ENCODE peak calls at places on chromosome 17, in five cellular contexts. W is GM12878, H is HepG2, E is K562, V is H1. L is an unnamed sample.

GRCh38 chr17:50534222-50534978 is 1.9 kb downstream of the EPN3 start:
- DNase-seq in H (no peak), V (peak; percentile 74), W (no peak), E (peak; percentile 63), L (peak; percentile 58)

GRCh38 chr17:1999557-2000251 is 25.4 kb downstream of the RTN4RL1 start:
- DNase-seq in V (no peak), H (peak; percentile 25), E (no peak), W (no peak), L (peak; percentile 38)

GRCh38 chr17:27893834-27894503 is 804 bp upstream of the LYRM9 start:
- DNase-seq in W (no peak), V (no peak), E (peak; percentile 54), H (no peak), L (no peak)

GRCh38 chr17:691423-691822 is 23.2 kb downstream of the VPS53 start:
- DNase-seq in W (no peak), H (no peak), E (no peak), V (no peak), L (no peak)

GRCh38 chr17:80948961-80949450 is 42.6 kb upstream of the CHMP6 start:
- DNase-seq in H (no peak), E (no peak), V (no peak), W (no peak), L (peak; percentile 8)

GRCh38 chr17:50166518-50167181 is 845 bp downstream of the SGCA start:
- DNase-seq in H (no peak), E (no peak), W (no peak), V (no peak), L (no peak)

GRCh38 chr17:71335212-71335611 is 785.6 kb upstream of the SOX9 start:
- DNase-seq in W (no peak), V (no peak), H (no peak), E (no peak), L (no peak)

GRCh38 chr17:54063639-54064038 is 240.9 kb downstream of the KIF2B start:
- DNase-seq in W (no peak), V (no peak), H (no peak), E (no peak), L (no peak)

GRCh38 chr17:8900626-8901585 is 33.4 kb upstream of the PIK3R6 start:
- DNase-seq in H (no peak), V (no peak), W (peak; percentile 84), E (peak; percentile 17), L (no peak)

GRCh38 chr17:80146121-80147034 is 550 bp downstream of the EIF4A3 start:
- DNase-seq in E (peak; percentile 69), V (no peak), H (no peak), W (no peak), L (no peak)

GRCh38 chr17:16488572-16488997 is 3.4 kb downstream of the LRRC75A start:
- DNase-seq in E (no peak), H (no peak), V (no peak), W (no peak), L (no peak)

GRCh38 chr17:14813649-14814048 is 451.5 kb downstream of the PMP22 start:
- DNase-seq in V (peak; percentile 73), H (peak; percentile 36), E (peak; percentile 20), W (no peak), L (peak; percentile 77)

GRCh38 chr17:31515226-31515759 is 123.8 kb downstream of the RAB11FIP4 start:
- DNase-seq in H (no peak), W (no peak), V (no peak), E (no peak), L (no peak)
- TF ChIP-seq ATF2 in H (no peak), W (no peak), V (no peak), E (no peak), L (no peak)

DNA sequence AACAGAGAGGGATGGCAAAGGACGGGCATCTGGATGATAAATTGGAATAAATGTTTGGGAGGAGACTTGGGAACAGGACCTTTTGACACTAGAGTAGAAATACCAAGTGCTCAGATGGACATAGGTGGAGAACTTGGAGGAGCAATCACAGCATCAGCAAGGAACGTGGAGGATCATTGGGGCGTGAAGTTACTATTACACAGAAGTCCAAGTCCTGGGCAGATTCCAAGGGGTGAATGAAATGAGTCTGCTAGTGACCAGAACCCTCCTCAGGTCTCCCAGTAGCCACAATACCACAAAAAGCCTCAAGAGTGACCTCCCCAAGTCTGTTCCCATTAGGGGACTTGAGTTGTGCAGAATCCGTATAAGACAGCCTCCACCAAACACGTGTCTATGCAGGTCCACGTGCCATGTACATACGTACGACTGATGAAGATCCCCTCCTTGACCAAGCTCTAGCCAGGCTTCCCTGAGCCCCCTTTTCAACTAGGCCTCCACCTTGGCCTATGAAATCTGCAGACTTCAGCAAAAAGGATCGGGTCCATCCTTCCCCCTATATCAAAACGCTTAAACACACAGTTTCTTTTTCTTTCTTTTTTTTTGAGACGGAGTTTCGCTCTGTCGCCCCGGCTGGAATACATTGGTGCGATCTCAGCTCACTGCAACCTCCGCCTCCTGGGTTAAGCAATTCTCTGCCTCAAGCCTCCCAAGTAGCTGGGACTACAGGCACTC is 2.2 kb downstream of the C17orf67 start:
- DNase-seq in W (no peak), E (no peak), V (no peak), H (no peak), L (no peak)
- TF ChIP-seq ATF2 in W (no peak), E (no peak), V (no peak), H (no peak), L (no peak)

DNA sequence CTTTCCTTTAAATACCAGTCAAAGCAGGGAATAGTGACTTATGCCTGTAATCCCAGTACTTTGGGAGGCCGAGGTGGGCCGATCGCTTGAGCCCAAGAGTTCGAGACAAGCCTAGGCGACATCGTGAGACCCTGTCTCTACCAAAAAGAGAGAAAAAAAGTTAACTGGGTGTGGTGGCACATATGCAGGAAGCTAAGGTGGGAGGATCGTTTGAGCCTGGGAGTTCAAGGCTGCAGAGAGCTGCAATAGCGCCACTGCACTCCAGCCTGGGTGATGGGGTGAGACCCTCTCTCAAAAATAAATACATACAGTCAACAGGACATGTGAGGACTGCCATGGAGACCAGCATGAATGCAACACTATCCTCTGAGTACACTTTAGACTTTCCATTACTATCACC is 15.4 kb upstream of the ST6GALNAC2 start:
- DNase-seq in E (no peak), H (no peak), V (no peak), W (no peak), L (no peak)
- TF ChIP-seq ATF2 in E (no peak), H (no peak), V (no peak), W (no peak), L (no peak)

DNA sequence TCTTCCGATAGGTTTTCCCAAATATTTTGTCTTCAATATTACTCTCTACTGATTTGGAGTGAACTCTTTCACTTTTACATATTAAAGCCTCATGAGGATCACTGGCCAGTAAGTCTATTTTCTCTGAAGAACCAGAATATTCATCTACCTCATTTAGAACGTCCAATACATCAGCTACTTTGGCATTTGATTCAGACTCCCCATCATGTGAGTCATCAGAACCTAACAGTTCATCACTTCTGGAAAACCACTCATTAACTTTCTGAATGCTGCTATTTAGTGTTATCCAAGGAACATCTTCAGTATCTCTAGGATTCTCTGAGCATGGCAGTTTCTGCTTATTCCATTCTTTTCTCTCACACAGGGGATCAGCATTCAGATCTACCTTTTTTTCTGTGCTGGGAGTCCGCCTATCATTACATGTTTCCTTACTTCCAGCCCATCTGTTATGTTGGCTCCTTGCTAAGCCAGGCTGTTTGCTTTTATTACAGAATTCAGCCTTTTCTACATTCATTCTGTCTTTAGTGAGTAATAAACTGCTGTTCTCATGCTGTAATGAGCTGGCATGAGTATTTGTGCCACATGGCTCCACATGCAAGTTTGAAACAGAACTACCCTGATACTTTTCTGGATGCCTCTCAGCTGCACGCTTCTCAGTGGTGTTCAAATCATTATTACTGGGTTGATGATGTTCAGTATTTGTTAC is 30.9 kb downstream of the BRCA1 start:
- DNase-seq in V (no peak), W (no peak), E (no peak), H (no peak), L (no peak)
- TF ChIP-seq ATF2 in V (no peak), W (no peak), E (no peak), H (no peak), L (no peak)

DNA sequence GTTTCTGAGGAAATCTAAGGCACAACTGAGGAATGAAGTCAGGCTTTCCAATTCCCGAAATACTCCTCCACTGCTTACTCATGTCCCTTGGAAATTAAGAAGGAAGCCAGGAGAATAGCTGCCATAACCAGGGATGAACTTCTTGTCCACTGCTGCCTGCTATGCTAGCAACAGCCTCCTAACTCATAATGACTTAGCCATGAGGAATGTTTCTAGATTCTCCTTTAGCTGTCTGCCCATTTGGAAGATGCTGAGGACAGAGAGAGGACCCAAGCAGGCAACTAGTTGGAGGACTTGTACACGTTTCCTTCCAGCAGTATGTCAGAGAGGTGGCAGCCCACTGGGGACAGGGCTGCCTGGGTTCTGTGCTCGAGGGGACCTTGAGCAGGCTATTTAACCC is 939 bp upstream of the CCL2 start:
- DNase-seq in W (no peak), E (no peak), V (no peak), H (no peak), L (no peak)
- TF ChIP-seq ATF2 in W (no peak), E (no peak), V (no peak), H (no peak), L (no peak)

DNA sequence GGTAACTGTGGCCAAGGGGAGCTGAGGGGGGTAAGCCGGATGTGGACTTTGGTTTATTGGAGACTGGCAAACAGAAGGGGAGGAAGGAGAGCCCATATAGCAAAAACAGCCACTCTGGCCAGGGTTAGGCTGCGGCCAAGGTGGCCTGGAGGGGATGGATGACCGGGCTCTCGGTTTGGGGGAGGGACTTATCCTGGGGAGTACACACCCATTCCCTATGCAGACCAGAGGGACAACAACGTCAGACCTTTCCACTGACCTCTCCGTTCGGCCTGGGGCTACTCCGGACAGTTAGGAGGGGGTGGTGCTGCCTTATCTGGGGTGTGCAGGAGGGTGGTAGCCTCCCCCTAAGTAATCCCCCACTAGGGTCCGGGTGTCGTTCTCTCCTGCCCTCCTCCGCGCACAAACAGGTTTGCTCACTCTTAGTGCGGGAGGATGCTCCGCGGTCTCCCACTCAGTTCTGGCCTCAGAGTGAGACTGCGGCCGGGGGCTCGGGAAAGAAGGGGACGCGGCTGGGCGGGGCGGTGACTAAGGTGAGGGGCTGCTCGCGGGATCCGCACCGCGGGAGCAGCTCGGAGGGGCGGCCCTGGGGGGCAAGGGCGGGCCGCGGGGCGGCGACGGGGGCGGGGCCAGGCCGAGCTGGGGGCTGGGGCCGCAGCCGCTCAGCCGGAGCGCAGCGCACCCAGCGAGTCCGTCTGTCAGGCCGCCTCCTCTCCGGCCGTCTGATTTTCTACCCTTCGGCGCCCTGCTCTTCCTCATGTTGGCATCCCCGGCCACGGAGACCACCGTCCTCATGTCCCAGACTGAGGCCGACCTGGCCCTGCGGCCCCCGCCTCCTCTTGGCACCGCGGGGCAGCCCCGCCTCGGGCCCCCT is at the start of gene WNK4:
- DNase-seq in W (no peak), E (peak; percentile 93), V (peak; percentile 73), H (peak; percentile 98), L (peak; percentile 66)
- TF ChIP-seq ATF2 in W (no peak), E (no peak), V (no peak), H (peak; percentile 27), L (no peak)

GRCh38 chr17:38981640-38982039 is 14.4 kb upstream of the FBXO47 start:
- DNase-seq in W (no peak), H (no peak), V (no peak), E (no peak), L (no peak)
- TF ChIP-seq ATF2 in W (no peak), H (no peak), V (no peak), E (no peak), L (no peak)